ENCODE peak calls at places on chromosomes 6 and 20, in four cellular contexts. U, J, E and B are unnamed samples.

GRCh38 chr6:61909541-61909940 is 376.5 kb downstream of the KHDRBS2 start:
- DNase-seq in U (no peak), J (no peak), E (no peak), B (no peak)

GRCh38 chr20:53202781-53203180 is 230.6 kb downstream of the TSHZ2 start:
- DNase-seq in U (no peak), J (no peak), E (no peak), B (no peak)

GRCh38 chr6:12047304-12047703 is 35.2 kb downstream of the HIVEP1 start:
- DNase-seq in U (no peak), J (no peak), E (no peak), B (no peak)

GRCh38 chr20:38870733-38871559 is 55.3 kb upstream of the FAM83D start:
- DNase-seq in U (no peak), J (no peak), E (no peak), B (no peak)

GRCh38 chr6:4603291-4603690 is 172.9 kb upstream of the CDYL start:
- DNase-seq in U (no peak), J (peak), E (no peak), B (peak)

GRCh38 chr6:133701633-133702331 is 187.1 kb upstream of the TCF21 start:
- DNase-seq in U (no peak), J (peak), E (no peak), B (no peak)

GRCh38 chr20:61803416-61803902 is 262.2 kb downstream of the TAF4 start:
- DNase-seq in U (no peak), J (no peak), E (peak), B (no peak)

GRCh38 chr6:132330759-132331158 is 70.5 kb downstream of the MOXD1 start:
- DNase-seq in U (no peak), J (no peak), E (no peak), B (no peak)

GRCh38 chr20:61579908-61580307 is 327.8 kb downstream of the CDH4 start:
- DNase-seq in U (no peak), J (no peak), E (no peak), B (no peak)

GRCh38 chr6:159969204-159969912 is 476 bp downstream of the IGF2R start:
- DNase-seq in U (no peak), J (peak), E (peak), B (peak)

GRCh38 chr6:140773276-140773675 is 1359.4 kb upstream of the GJE1 start:
- DNase-seq in U (no peak), J (peak), E (no peak), B (no peak)

GRCh38 chr20:59015812-59016711 is 3.2 kb upstream of the TUBB1 start:
- DNase-seq in U (no peak), J (no peak), E (no peak), B (peak)

GRCh38 chr20:1718604-1719384 is 61.2 kb upstream of the SIRPG start:
- DNase-seq in U (no peak), J (peak), E (no peak), B (peak)

GRCh38 chr6:14108571-14109410 is 8.8 kb upstream of the CD83 start:
- DNase-seq in U (no peak), J (no peak), E (no peak), B (no peak)

GRCh38 chr6:67190733-67191132 is 1444.3 kb upstream of the ADGRB3 start:
- DNase-seq in U (no peak), J (no peak), E (no peak), B (no peak)

GRCh38 chr6:45830441-45831139 is 185.1 kb downstream of the CLIC5 start:
- DNase-seq in U (no peak), J (peak), E (no peak), B (no peak)

GRCh38 chr20:4449977-4450715 is 271.6 kb upstream of the PRND start:
- DNase-seq in U (no peak), J (peak), E (no peak), B (no peak)

GRCh38 chr6:12111271-12111670 is 99.2 kb downstream of the HIVEP1 start:
- DNase-seq in U (no peak), J (peak), E (no peak), B (no peak)

GRCh38 chr20:46090095-46090388 is 280 bp upstream of the NCOA5 start:
- DNase-seq in U (no peak), J (no peak), E (no peak), B (no peak)

GRCh38 chr20:40813213-40813510 is 124.1 kb upstream of the MAFB start:
- DNase-seq in U (no peak), J (no peak), E (no peak), B (no peak)

GRCh38 chr6:19869464-19869863 is 32.3 kb downstream of the ID4 start:
- DNase-seq in U (no peak), J (no peak), E (peak), B (no peak)

GRCh38 chr6:169763881-169764280 is 12.5 kb downstream of the ERMARD start:
- DNase-seq in U (no peak), J (peak), E (no peak), B (no peak)

GRCh38 chr20:48008850-48009535 is 223.7 kb upstream of the SULF2 start:
- DNase-seq in U (no peak), J (peak), E (no peak), B (no peak)

GRCh38 chr6:2739335-2739734 is 11.4 kb downstream of the MYLK4 start:
- DNase-seq in U (no peak), J (peak), E (no peak), B (no peak)

GRCh38 chr20:41359541-41360011 is 7.0 kb downstream of the EMILIN3 start:
- DNase-seq in U (no peak), J (no peak), E (no peak), B (no peak)

GRCh38 chr6:37511910-37512399 is 12.3 kb upstream of the CCDC167 start:
- DNase-seq in U (no peak), J (no peak), E (peak), B (no peak)

GRCh38 chr6:37513576-37513975 is 13.9 kb upstream of the CCDC167 start:
- DNase-seq in U (no peak), J (no peak), E (peak), B (no peak)

GRCh38 chr6:37514377-37514776 is 14.7 kb upstream of the CCDC167 start:
- DNase-seq in U (no peak), J (peak), E (no peak), B (no peak)

GRCh38 chr6:37513155-37513554 is 13.5 kb upstream of the CCDC167 start:
- DNase-seq in U (no peak), J (no peak), E (no peak), B (no peak)

DNA sequence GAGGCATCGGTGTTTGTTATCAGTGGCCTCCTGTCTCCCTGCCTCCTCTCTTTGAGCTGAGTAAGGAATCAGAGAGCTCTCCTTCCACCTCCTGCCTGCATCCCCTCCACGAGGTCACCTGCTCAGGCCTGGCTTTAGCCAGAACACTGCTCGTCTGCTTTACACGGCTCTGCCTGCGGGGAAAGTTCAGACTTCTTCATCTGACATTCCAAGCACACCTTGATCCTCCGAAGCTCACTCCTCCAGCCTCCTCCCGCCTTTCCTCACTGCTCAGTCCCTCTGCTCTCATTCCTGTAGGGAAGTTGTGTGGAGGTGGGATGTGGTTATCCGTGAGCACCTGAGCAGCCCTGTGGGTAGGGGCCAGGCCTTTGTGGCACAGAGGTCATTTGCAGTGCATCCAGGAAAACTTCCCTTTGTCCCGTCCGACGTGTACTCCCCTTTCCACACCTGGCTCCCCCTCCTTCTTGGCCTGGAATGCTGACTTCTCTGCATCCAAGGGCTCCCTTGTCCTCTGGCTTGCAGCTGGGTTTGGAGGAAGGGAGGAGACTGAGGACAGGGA is 12.8 kb upstream of the CCDC167 start:
- DNase-seq in U (no peak), J (no peak), E (peak), B (no peak)
- H3K4me3 ChIP-seq in U (no peak), J (no peak), E (no peak), B (no peak)

GRCh38 chr6:148440021-148440420 is 97.4 kb downstream of the SASH1 start:
- DNase-seq in U (no peak), J (no peak), E (no peak), B (no peak)

GRCh38 chr6:148438593-148438992 is 96.0 kb downstream of the SASH1 start:
- DNase-seq in U (no peak), J (peak), E (no peak), B (no peak)

GRCh38 chr6:148441454-148441911 is 98.8 kb downstream of the SASH1 start:
- DNase-seq in U (no peak), J (peak), E (no peak), B (no peak)

GRCh38 chr6:148443798-148444560 is 101.3 kb downstream of the SASH1 start:
- DNase-seq in U (no peak), J (no peak), E (no peak), B (no peak)

DNA sequence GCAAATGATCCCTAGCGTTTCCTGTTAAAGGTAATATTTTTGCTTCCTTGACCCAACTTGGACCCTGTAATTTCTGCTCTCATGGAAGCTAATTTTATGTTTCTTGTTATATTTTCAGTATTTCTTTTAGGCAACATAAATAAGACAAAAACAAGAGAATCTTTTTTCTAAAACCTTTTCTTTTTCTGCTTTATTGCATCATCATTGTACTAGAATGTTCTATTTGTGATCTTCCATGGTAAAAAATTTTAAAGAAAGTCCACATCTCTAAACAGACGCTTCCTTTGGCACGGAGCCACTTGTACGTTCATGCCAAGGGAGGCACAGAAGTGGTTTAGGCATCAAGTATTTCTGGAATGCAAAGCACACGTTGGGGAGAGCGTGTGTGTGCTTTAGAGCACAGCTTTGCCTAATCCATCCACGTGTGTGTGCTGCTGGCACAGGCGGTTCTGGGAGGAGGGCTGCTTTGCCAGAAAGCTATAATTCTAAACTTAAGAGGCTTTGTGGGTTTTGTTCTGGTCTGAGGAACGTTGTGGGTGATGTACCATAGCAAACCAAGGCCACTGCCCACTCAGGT is 98.3 kb downstream of the SASH1 start:
- DNase-seq in U (no peak), J (peak), E (peak), B (peak)
- H3K4me3 ChIP-seq in U (no peak), J (no peak), E (no peak), B (no peak)

GRCh38 chr6:118663993-118664985 is 12.9 kb upstream of the CEP85L start:
- DNase-seq in U (no peak), J (no peak), E (no peak), B (no peak)

GRCh38 chr6:118669561-118669960 is 18.2 kb upstream of the CEP85L start:
- DNase-seq in U (no peak), J (no peak), E (no peak), B (no peak)

GRCh38 chr6:118668761-118669411 is 17.5 kb upstream of the CEP85L start:
- DNase-seq in U (no peak), J (peak), E (no peak), B (no peak)

GRCh38 chr6:118667988-118668387 is 16.6 kb upstream of the CEP85L start:
- DNase-seq in U (no peak), J (peak), E (no peak), B (no peak)

DNA sequence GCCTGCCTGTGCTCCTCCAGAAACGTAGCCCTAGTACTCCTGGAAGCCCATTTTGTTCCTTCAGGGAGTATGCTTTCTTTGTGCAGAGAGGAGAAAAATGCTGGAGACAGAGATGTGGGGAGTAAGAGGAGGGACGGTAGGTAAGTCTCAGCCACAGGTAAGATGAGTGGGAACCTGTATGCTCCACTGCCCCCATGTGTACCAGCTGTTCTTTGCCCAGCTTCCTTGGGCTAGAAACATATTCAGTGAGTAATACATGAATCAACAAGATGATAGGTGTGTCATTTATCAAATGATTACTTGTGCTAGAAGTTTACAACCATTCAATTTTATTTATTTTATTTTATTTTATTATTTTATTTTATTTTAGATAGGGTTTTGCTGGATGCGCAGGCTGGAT is 13.6 kb upstream of the CEP85L start:
- DNase-seq in U (no peak), J (no peak), E (no peak), B (no peak)
- H3K4me3 ChIP-seq in U (peak), J (no peak), E (no peak), B (no peak)

GRCh38 chr6:138545621-138545980 is 46.3 kb upstream of the NHSL1 start:
- DNase-seq in U (no peak), J (peak), E (peak), B (peak)
- H3K4me3 ChIP-seq in U (no peak), J (peak), E (peak), B (peak)

GRCh38 chr20:25864986-25865714 is 168.5 kb upstream of the ZNF337 start:
- DNase-seq in U (no peak), J (no peak), E (no peak), B (no peak)
- H3K4me3 ChIP-seq in U (no peak), J (peak), E (peak), B (peak)

GRCh38 chr6:10659697-10660348 is 34.6 kb downstream of the C6orf52 start:
- DNase-seq in U (no peak), J (peak), E (peak), B (no peak)
- H3K4me3 ChIP-seq in U (no peak), J (peak), E (peak), B (peak)

GRCh38 chr6:35019171-35019570 is 122.0 kb downstream of the TCP11 start:
- DNase-seq in U (no peak), J (peak), E (no peak), B (no peak)
- H3K4me3 ChIP-seq in U (no peak), J (no peak), E (no peak), B (peak)

DNA sequence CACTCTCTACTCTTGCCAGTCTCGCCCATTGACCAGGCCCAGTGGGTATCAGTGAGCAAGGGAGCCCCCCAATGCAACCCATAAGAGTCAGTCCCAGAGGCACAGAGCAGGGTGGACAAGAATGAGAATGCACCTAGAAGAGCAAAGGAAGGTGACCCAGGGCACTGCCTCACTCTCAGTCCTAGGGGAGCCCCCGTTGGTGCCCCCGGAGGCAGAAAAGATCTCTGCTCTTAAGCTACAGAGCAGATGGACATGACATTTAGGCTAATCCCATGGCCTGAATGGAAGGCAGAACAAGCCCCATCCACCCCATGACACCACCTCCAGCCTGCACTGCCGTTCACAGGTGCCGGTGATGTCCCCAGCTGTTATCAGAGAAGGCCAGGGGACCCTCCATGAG is 50.7 kb upstream of the PLEKHG1 start:
- DNase-seq in U (no peak), J (no peak), E (no peak), B (no peak)
- H3K4me3 ChIP-seq in U (no peak), J (no peak), E (no peak), B (no peak)